ENCODE peak calls at places on chromosomes 6 and 20, in ten cellular contexts. U is IMR-90, K is transverse colon, O is H54, B is heart left ventricle, I is HCT116, Y is esophagus squamous epithelium, W is ovary, S is tibial nerve, A is adrenal gland. E is an unnamed sample.

GRCh38 chr6:132122871-132123270 is 171.7 kb upstream of the CCN2 start:
- DNase-seq in U (peak), K (no peak), O (no peak), B (no peak), I (no peak), Y (no peak), W (no peak), S (no peak), A (no peak), E (no peak)

GRCh38 chr6:95203153-95203754 is 374.1 kb upstream of the MANEA start:
- DNase-seq in U (peak), K (no peak), O (no peak), B (no peak), I (peak), Y (no peak), W (peak), S (peak), A (peak), E (peak)

GRCh38 chr6:87897581-87898147 is 150.0 kb upstream of the SPACA1 start:
- DNase-seq in U (peak), K (no peak), O (no peak), B (no peak), I (no peak), Y (no peak), W (no peak), S (no peak), A (no peak), E (no peak)

GRCh38 chr6:157080986-157081391 is 242.3 kb downstream of the TMEM242 start:
- DNase-seq in U (no peak), K (no peak), O (no peak), B (no peak), I (no peak), Y (no peak), W (no peak), S (no peak), A (no peak), E (no peak)

GRCh38 chr20:43398676-43399324 is 58.9 kb upstream of the SRSF6 start:
- DNase-seq in U (no peak), K (no peak), O (no peak), B (no peak), I (no peak), Y (no peak), W (no peak), S (no peak), A (no peak), E (no peak)

GRCh38 chr20:32993484-32994050 is 10.7 kb downstream of the SUN5 start:
- DNase-seq in U (no peak), K (no peak), O (no peak), B (no peak), I (no peak), Y (no peak), W (no peak), S (no peak), A (no peak), E (no peak)

GRCh38 chr6:107237992-107238660 is 122.8 kb upstream of the BEND3 start:
- DNase-seq in U (peak), K (no peak), O (no peak), B (no peak), I (no peak), Y (no peak), W (no peak), S (no peak), A (no peak), E (no peak)

GRCh38 chr6:40485300-40485699 is 101.9 kb downstream of the LRFN2 start:
- DNase-seq in U (no peak), K (no peak), O (no peak), B (no peak), I (no peak), Y (no peak), W (no peak), S (no peak), A (no peak), E (no peak)

GRCh38 chr6:161626132-161626676 is 352.3 kb upstream of the AGPAT4 start:
- DNase-seq in U (no peak), K (no peak), O (no peak), B (no peak), I (no peak), Y (no peak), W (no peak), S (no peak), A (no peak), E (no peak)

GRCh38 chr6:142376115-142376514 is 74.3 kb downstream of the ADGRG6 start:
- DNase-seq in U (no peak), K (no peak), O (no peak), B (no peak), I (no peak), Y (no peak), W (no peak), S (no peak), A (no peak), E (no peak)

GRCh38 chr6:87154641-87155271 is 609 bp upstream of the ZNF292 start:
- DNase-seq in U (peak), K (no peak), O (peak), B (no peak), I (no peak), Y (no peak), W (no peak), S (no peak), A (peak), E (peak)

GRCh38 chr20:36988494-36988966 is 37.0 kb upstream of the SAMHD1 start:
- DNase-seq in U (peak), K (no peak), O (no peak), B (no peak), I (no peak), Y (no peak), W (no peak), S (no peak), A (no peak), E (no peak)

GRCh38 chr6:168304752-168305015 is 14.9 kb downstream of the DACT2 start:
- DNase-seq in U (no peak), K (no peak), O (no peak), B (no peak), I (no peak), Y (no peak), W (no peak), S (no peak), A (no peak), E (no peak)

GRCh38 chr20:6071162-6071695 is 17.4 kb upstream of the LRRN4 start:
- DNase-seq in U (no peak), K (no peak), O (no peak), B (no peak), I (no peak), Y (no peak), W (no peak), S (no peak), A (peak), E (no peak)

GRCh38 chr6:84764332-84765049 is at the start of gene TBX18:
- DNase-seq in U (peak), K (peak), O (no peak), B (peak), I (peak), Y (peak), W (peak), S (peak), A (peak), E (peak)

GRCh38 chr20:13119583-13119982 is 101.5 kb upstream of the ISM1 start:
- DNase-seq in U (peak), K (peak), O (no peak), B (no peak), I (peak), Y (no peak), W (peak), S (peak), A (peak), E (peak)

GRCh38 chr20:50520222-50520877 is 10.2 kb downstream of the PTPN1 start:
- DNase-seq in U (no peak), K (peak), O (no peak), B (no peak), I (no peak), Y (no peak), W (no peak), S (no peak), A (no peak), E (no peak)

GRCh38 chr6:136079701-136080565 is 170.2 kb downstream of the MTFR2 start:
- DNase-seq in U (no peak), K (no peak), O (no peak), B (peak), I (no peak), Y (no peak), W (no peak), S (no peak), A (no peak), E (no peak)

GRCh38 chr6:7121704-7122241 is 14.0 kb downstream of the RREB1 start:
- DNase-seq in U (no peak), K (no peak), O (no peak), B (no peak), I (no peak), Y (no peak), W (no peak), S (no peak), A (no peak), E (no peak)

GRCh38 chr6:129967427-129967826 is 51.0 kb upstream of the L3MBTL3 start:
- DNase-seq in U (no peak), K (no peak), O (no peak), B (no peak), I (no peak), Y (no peak), W (no peak), S (no peak), A (no peak), E (no peak)

GRCh38 chr6:29493261-29493660 is 5.5 kb upstream of the MAS1L start:
- DNase-seq in U (no peak), K (no peak), O (no peak), B (no peak), I (no peak), Y (no peak), W (no peak), S (no peak), A (no peak), E (no peak)

GRCh38 chr6:30037182-30037788 is 23.8 kb upstream of the POLR1H start:
- DNase-seq in U (peak), K (no peak), O (no peak), B (no peak), I (no peak), Y (no peak), W (no peak), S (no peak), A (no peak), E (peak)

GRCh38 chr6:30207619-30208295 is 5.4 kb downstream of the TRIM26 start:
- DNase-seq in U (no peak), K (peak), O (no peak), B (no peak), I (no peak), Y (no peak), W (no peak), S (peak), A (no peak), E (no peak)

GRCh38 chr20:2751868-2752630 is 48.4 kb downstream of the CPXM1 start:
- DNase-seq in U (no peak), K (peak), O (peak), B (no peak), I (no peak), Y (no peak), W (peak), S (no peak), A (peak), E (peak)

GRCh38 chr6:13766201-13766634 is 48.1 kb downstream of the MCUR1 start:
- DNase-seq in U (peak), K (no peak), O (peak), B (no peak), I (peak), Y (no peak), W (no peak), S (no peak), A (no peak), E (no peak)

GRCh38 chr6:2531426-2532208 is 219.1 kb downstream of the MYLK4 start:
- DNase-seq in U (peak), K (no peak), O (no peak), B (no peak), I (no peak), Y (no peak), W (no peak), S (no peak), A (no peak), E (no peak)

GRCh38 chr6:134589512-134589911 is 271.6 kb upstream of the SGK1 start:
- DNase-seq in U (peak), K (no peak), O (peak), B (no peak), I (no peak), Y (no peak), W (no peak), S (no peak), A (no peak), E (no peak)

GRCh38 chr6:146269482-146269881 is 240.6 kb downstream of the GRM1 start:
- DNase-seq in U (no peak), K (no peak), O (no peak), B (no peak), I (no peak), Y (no peak), W (no peak), S (no peak), A (no peak), E (no peak)

GRCh38 chr20:63543733-63544132 is 3.8 kb downstream of the SRMS start:
- DNase-seq in U (no peak), K (no peak), O (no peak), B (no peak), I (no peak), Y (no peak), W (no peak), S (no peak), A (no peak), E (no peak)

GRCh38 chr20:37451616-37452015 is 69.4 kb upstream of the NNAT start:
- DNase-seq in U (no peak), K (no peak), O (no peak), B (no peak), I (no peak), Y (no peak), W (no peak), S (no peak), A (no peak), E (no peak)

GRCh38 chr6:74891358-74891811 is 314.5 kb downstream of the COL12A1 start:
- DNase-seq in U (peak), K (no peak), O (no peak), B (peak), I (no peak), Y (no peak), W (peak), S (peak), A (no peak), E (no peak)

GRCh38 chr6:40356242-40356910 is 230.8 kb downstream of the LRFN2 start:
- DNase-seq in U (no peak), K (no peak), O (no peak), B (no peak), I (no peak), Y (no peak), W (no peak), S (no peak), A (no peak), E (no peak)

GRCh38 chr20:50969912-50970311 is 11.3 kb downstream of the MOCS3 start:
- DNase-seq in U (peak), K (no peak), O (no peak), B (no peak), I (no peak), Y (no peak), W (no peak), S (no peak), A (no peak), E (no peak)

GRCh38 chr20:38805502-38805957 is at the start of gene PPP1R16B:
- DNase-seq in U (no peak), K (peak), O (no peak), B (peak), I (no peak), Y (no peak), W (no peak), S (no peak), A (peak), E (peak)

GRCh38 chr6:20013485-20013884 is 176.3 kb downstream of the ID4 start:
- DNase-seq in U (no peak), K (no peak), O (no peak), B (no peak), I (no peak), Y (no peak), W (no peak), S (no peak), A (no peak), E (no peak)

GRCh38 chr6:28817808-28818145 is 106.0 kb downstream of the TRIM27 start:
- DNase-seq in U (no peak), K (no peak), O (no peak), B (no peak), I (no peak), Y (no peak), W (no peak), S (no peak), A (no peak), E (no peak)

GRCh38 chr6:15342114-15342513 is 96.2 kb downstream of the JARID2 start:
- DNase-seq in U (no peak), K (no peak), O (no peak), B (no peak), I (no peak), Y (no peak), W (no peak), S (no peak), A (no peak), E (peak)

GRCh38 chr6:133995758-133996157 is 42.7 kb downstream of the TBPL1 start:
- DNase-seq in U (no peak), K (no peak), O (no peak), B (no peak), I (no peak), Y (no peak), W (no peak), S (no peak), A (no peak), E (no peak)

GRCh38 chr6:46453756-46454316 is 37.4 kb downstream of the RCAN2 start:
- DNase-seq in U (no peak), K (no peak), O (no peak), B (no peak), I (no peak), Y (no peak), W (no peak), S (no peak), A (no peak), E (no peak)

GRCh38 chr6:166330612-166331011 is 11.7 kb downstream of the SFT2D1 start:
- DNase-seq in U (peak), K (peak), O (no peak), B (peak), I (no peak), Y (no peak), W (no peak), S (no peak), A (no peak), E (peak)
- TF ChIP-seq POLR2A in U (no peak), K (no peak), O (no peak), B (no peak), I (no peak), Y (no peak), W (no peak), S (no peak), A (no peak), E (no peak)

GRCh38 chr20:57209413-57209812 is 57.0 kb downstream of the BMP7 start:
- DNase-seq in U (no peak), K (no peak), O (no peak), B (no peak), I (no peak), Y (no peak), W (no peak), S (no peak), A (no peak), E (no peak)

GRCh38 chr20:57211406-57211805 is 55.0 kb downstream of the BMP7 start:
- DNase-seq in U (no peak), K (no peak), O (no peak), B (no peak), I (no peak), Y (no peak), W (no peak), S (no peak), A (no peak), E (no peak)

GRCh38 chr20:57210911-57211280 is 55.5 kb downstream of the BMP7 start:
- DNase-seq in U (no peak), K (no peak), O (no peak), B (no peak), I (no peak), Y (no peak), W (no peak), S (no peak), A (no peak), E (no peak)

GRCh38 chr20:57211949-57212889 is 54.2 kb downstream of the BMP7 start:
- DNase-seq in U (peak), K (peak), O (peak), B (peak), I (peak), Y (no peak), W (peak), S (peak), A (peak), E (no peak)

DNA sequence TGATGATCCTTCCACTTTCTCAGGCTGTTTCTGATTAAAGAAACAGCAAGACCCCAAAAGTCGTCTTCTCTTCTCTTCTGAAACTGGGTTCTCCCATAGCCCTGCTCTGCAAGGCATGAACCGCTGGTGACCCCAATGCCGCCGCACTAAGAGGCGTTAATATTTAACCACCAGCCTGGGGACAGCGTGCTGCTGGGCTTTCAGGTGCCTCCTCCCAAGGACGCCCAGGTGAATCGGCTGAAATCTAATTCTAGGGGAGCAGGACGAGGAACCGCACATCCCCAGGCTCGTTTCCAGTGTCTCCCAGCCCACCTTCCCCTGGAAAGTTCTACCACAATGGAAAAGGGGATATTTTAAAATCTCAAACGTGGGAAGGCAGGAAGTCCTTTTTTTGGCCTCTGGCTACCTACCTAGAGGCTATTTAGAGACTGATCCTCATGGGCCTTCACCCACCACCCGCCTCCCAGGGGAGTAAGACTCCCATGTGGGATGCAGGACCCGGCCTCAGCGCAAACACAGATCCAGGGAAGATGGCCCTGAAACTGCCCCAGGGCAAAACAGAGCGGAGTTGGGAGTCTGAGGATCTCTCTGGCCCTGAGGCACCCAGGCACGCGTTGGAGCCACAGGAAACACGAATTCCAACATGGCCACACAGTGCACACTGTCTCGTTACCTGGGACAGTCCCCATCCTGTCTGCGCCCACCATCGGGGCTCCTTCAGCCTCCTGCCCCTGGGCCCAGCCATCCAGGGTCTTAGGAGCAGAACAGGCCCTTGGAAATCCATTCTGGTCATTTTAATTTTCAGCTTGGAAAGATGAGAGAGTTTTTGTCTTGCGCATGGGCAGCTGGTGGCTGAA is 56.2 kb downstream of the BMP7 start:
- DNase-seq in U (no peak), K (peak), O (no peak), B (no peak), I (no peak), Y (no peak), W (no peak), S (no peak), A (no peak), E (no peak)
- TF ChIP-seq POLR2A in U (no peak), K (no peak), O (no peak), B (no peak), I (no peak), Y (no peak), W (no peak), S (no peak), A (no peak), E (no peak)

DNA sequence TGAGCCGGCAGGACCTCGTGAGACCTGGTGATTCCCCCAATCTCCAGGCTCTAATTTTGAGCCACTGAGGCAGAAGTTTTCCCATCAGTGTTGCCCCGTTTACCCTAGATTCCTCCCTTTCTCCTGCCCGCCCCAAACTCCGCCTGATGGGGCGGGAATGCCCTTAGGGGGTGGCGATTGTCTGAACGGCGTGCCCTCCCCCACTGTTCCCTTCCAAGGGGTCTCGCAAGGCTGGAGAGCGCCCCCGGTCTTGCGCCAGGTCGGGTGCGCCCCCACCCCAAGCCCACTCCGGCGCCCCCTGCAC is 495 bp downstream of the ZFP64 start:
- DNase-seq in U (peak), K (no peak), O (peak), B (no peak), I (no peak), Y (no peak), W (peak), S (no peak), A (no peak), E (no peak)
- TF ChIP-seq POLR2A in U (no peak), K (no peak), O (no peak), B (no peak), I (no peak), Y (no peak), W (no peak), S (no peak), A (no peak), E (no peak)

GRCh38 chr20:59040682-59041081 is 1.9 kb downstream of the PRELID3B start:
- DNase-seq in U (no peak), K (peak), O (no peak), B (no peak), I (no peak), Y (no peak), W (no peak), S (no peak), A (no peak), E (no peak)
- TF ChIP-seq POLR2A in U (no peak), K (peak), O (no peak), B (no peak), I (no peak), Y (no peak), W (no peak), S (no peak), A (no peak), E (no peak)